ENCODE peak calls at places on chromosomes 5 and 9, in five cellular contexts. J is HL-60; V is pancreas; L is CD4-positive, alpha-beta T cell; D is adrenal gland. N is an unnamed sample.

GRCh38 chr5:75712091-75712490 is 5.1 kb downstream of the POC5 start:
- DNase-seq in J (no peak), V (no peak), L (no peak), D (no peak), N (no peak)

GRCh38 chr5:69007726-69008368 is 86.0 kb upstream of the SLC30A5 start:
- DNase-seq in J (peak), V (peak), L (peak), D (peak), N (peak)

GRCh38 chr9:76216161-76216649 is 178.0 kb downstream of the RFK start:
- DNase-seq in J (peak), V (no peak), L (no peak), D (no peak), N (peak)

GRCh38 chr5:62068554-62068953 is 237.5 kb upstream of the KIF2A start:
- DNase-seq in J (no peak), V (no peak), L (no peak), D (no peak), N (no peak)

GRCh38 chr9:68793605-68794343 is 88.7 kb downstream of the PIP5K1B start:
- DNase-seq in J (peak), V (no peak), L (no peak), D (no peak), N (no peak)

GRCh38 chr5:45796959-45797553 is 100.9 kb upstream of the HCN1 start:
- DNase-seq in J (peak), V (no peak), L (no peak), D (no peak), N (no peak)

GRCh38 chr5:14598225-14598624 is 16.6 kb downstream of the OTULINL start:
- DNase-seq in J (peak), V (no peak), L (no peak), D (no peak), N (no peak)

GRCh38 chr9:98627291-98627690 is 81.4 kb downstream of the GABBR2 start:
- DNase-seq in J (no peak), V (no peak), L (no peak), D (no peak), N (no peak)

GRCh38 chr9:1100945-1101344 is 50.8 kb downstream of the DMRT2 start:
- DNase-seq in J (no peak), V (peak), L (no peak), D (peak), N (no peak)

GRCh38 chr5:123450641-123451421 is 27.6 kb upstream of the CEP120 start:
- DNase-seq in J (no peak), V (no peak), L (no peak), D (peak), N (no peak)

GRCh38 chr5:160047362-160047761 is 38.4 kb downstream of the TTC1 start:
- DNase-seq in J (no peak), V (no peak), L (no peak), D (no peak), N (no peak)

GRCh38 chr5:24110019-24110615 is 534.7 kb downstream of the CDH10 start:
- DNase-seq in J (no peak), V (no peak), L (no peak), D (no peak), N (no peak)

GRCh38 chr5:65932676-65933075 is 6.3 kb downstream of the ERBIN start:
- DNase-seq in J (no peak), V (no peak), L (no peak), D (no peak), N (no peak)

GRCh38 chr9:132774886-132775285 is 103.2 kb downstream of the AK8 start:
- DNase-seq in J (no peak), V (no peak), L (no peak), D (no peak), N (no peak)

GRCh38 chr5:73369283-73369682 is 79.3 kb downstream of the FOXD1 start:
- DNase-seq in J (no peak), V (no peak), L (no peak), D (no peak), N (no peak)

GRCh38 chr9:113940077-113940476 is 64.0 kb downstream of the ZNF618 start:
- DNase-seq in J (no peak), V (no peak), L (no peak), D (no peak), N (no peak)

GRCh38 chr5:153678617-153679329 is 188.3 kb downstream of the GRIA1 start:
- DNase-seq in J (no peak), V (no peak), L (no peak), D (peak), N (no peak)

GRCh38 chr5:78677777-78678668 is 29.5 kb upstream of the LHFPL2 start:
- DNase-seq in J (no peak), V (no peak), L (no peak), D (peak), N (peak)

GRCh38 chr9:131739988-131740648 is at the start of gene RAPGEF1:
- DNase-seq in J (peak), V (peak), L (peak), D (peak), N (no peak)
- H3K27ac ChIP-seq in J (peak), V (peak), L (peak), D (peak), N (peak)

GRCh38 chr5:31530541-31531265 is 1.2 kb downstream of the DROSHA start:
- DNase-seq in J (peak), V (no peak), L (no peak), D (no peak), N (no peak)
- H3K27ac ChIP-seq in J (peak), V (no peak), L (no peak), D (no peak), N (no peak)

DNA sequence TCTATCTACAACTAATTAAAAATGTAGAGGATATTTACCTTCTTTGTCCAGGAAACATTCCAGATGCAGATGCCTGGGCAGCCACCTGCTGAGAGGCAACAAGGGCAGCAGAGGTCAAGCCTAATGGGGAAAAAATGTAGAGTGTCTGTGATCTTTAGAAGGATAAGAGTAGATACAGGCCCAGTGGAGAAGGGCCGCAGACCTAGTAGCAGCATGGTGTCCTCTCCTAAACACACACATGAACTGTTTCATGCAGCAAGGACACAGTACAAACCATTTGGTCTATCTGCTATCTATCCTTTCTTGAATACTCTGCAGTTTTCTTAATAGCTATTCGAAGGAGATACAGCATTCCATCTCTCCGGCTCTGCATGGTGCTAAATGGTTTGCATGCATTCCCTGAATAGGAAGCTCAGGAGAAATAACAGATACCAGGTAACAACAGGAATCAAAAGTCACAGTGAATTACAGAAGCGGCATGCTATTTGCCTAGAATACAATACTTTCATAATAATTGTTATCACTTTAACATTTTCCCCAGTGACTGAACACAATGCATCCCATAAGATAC is 107.3 kb downstream of the ZNF608 start:
- DNase-seq in J (no peak), V (no peak), L (no peak), D (no peak), N (no peak)
- H3K27ac ChIP-seq in J (no peak), V (no peak), L (no peak), D (no peak), N (no peak)

GRCh38 chr9:131095666-131096489 is 453 bp upstream of the AIF1L start:
- DNase-seq in J (peak), V (no peak), L (no peak), D (peak), N (no peak)

GRCh38 chr9:131098391-131099087 is 2.2 kb downstream of the AIF1L start:
- DNase-seq in J (no peak), V (no peak), L (no peak), D (no peak), N (no peak)

GRCh38 chr9:131097948-131098278 is 1.6 kb downstream of the AIF1L start:
- DNase-seq in J (no peak), V (no peak), L (no peak), D (no peak), N (no peak)

GRCh38 chr9:131097259-131097947 is 1.1 kb downstream of the AIF1L start:
- DNase-seq in J (no peak), V (no peak), L (no peak), D (no peak), N (no peak)

GRCh38 chr9:131096490-131097258 is at the start of gene AIF1L:
- DNase-seq in J (no peak), V (peak), L (no peak), D (peak), N (no peak)
- H3K27ac ChIP-seq in J (no peak), V (no peak), L (no peak), D (no peak), N (no peak)

GRCh38 chr9:129761293-129761900 is 8.6 kb upstream of the PTGES start:
- DNase-seq in J (no peak), V (no peak), L (no peak), D (no peak), N (no peak)
- H3K27ac ChIP-seq in J (no peak), V (no peak), L (no peak), D (no peak), N (no peak)

N was measured in epithelial cell of prostate.